ENCODE peak calls at places on chromosomes 13 and 19, in six cellular contexts. W, O, S, G, X and B are unnamed samples.

GRCh38 chr19:13881692-13882418 is 4.9 kb downstream of the NANOS3 start:
- DNase-seq in O (no peak), S (no peak), W (no peak), X (no peak), G (no peak), B (no peak)

GRCh38 chr13:51261610-51262249 is 39.5 kb downstream of the FAM124A start:
- DNase-seq in G (no peak), O (no peak), W (no peak), S (no peak), X (no peak), B (no peak)

GRCh38 chr19:29781582-29782580 is 29.9 kb upstream of the CCNE1 start:
- DNase-seq in S (no peak), X (no peak), O (no peak), W (no peak), G (no peak), B (no peak)

GRCh38 chr13:82947121-82948077 is 934.9 kb downstream of the SLITRK1 start:
- DNase-seq in X (no peak), W (peak), O (peak), S (no peak), G (no peak), B (no peak)

GRCh38 chr13:34025746-34026145 is 207.8 kb downstream of the RFC3 start:
- DNase-seq in S (no peak), W (peak), X (peak), O (no peak), G (no peak), B (no peak)

GRCh38 chr13:77637583-77637982 is 59.9 kb upstream of the SLAIN1 start:
- DNase-seq in X (no peak), G (no peak), W (no peak), O (no peak), S (no peak), B (no peak)

GRCh38 chr19:13277104-13277809 is 127.0 kb downstream of the IER2 start:
- DNase-seq in S (peak), O (peak), G (peak), X (peak), W (peak), B (peak)

GRCh38 chr13:32330438-32330837 is 15.1 kb downstream of the BRCA2 start:
- DNase-seq in X (peak), S (no peak), O (no peak), W (no peak), G (no peak), B (no peak)

GRCh38 chr19:47280183-47280797 is 5.6 kb downstream of the INAFM1 start:
- DNase-seq in O (peak), G (peak), X (no peak), S (no peak), W (peak), B (no peak)

GRCh38 chr19:42086188-42086736 is 10.3 kb downstream of the ZNF574 start:
- DNase-seq in S (no peak), W (no peak), G (no peak), X (no peak), O (no peak), B (no peak)

GRCh38 chr13:110490009-110490770 is 71.3 kb downstream of the RAB20 start:
- DNase-seq in W (no peak), X (no peak), S (no peak), O (no peak), G (no peak), B (no peak)

GRCh38 chr19:18683955-18684641 is 618 bp downstream of the CRTC1 start:
- DNase-seq in X (no peak), W (no peak), G (no peak), O (no peak), S (no peak), B (no peak)

GRCh38 chr13:92136449-92137180 is 738.2 kb downstream of the GPC5 start:
- DNase-seq in W (peak), X (peak), G (no peak), O (no peak), S (no peak), B (no peak)

GRCh38 chr19:52992109-52993004 is 21.4 kb upstream of the ERVV-1 start:
- DNase-seq in X (peak), O (no peak), S (peak), G (peak), W (no peak), B (peak)

GRCh38 chr19:27906081-27906480 is 1306.9 kb downstream of the UQCRFS1 start:
- DNase-seq in G (no peak), S (no peak), W (no peak), O (no peak), X (no peak), B (no peak)

GRCh38 chr13:61654501-61654900 is 238.9 kb upstream of the PCDH20 start:
- DNase-seq in S (no peak), O (no peak), W (no peak), X (no peak), G (no peak), B (no peak)
- H3K27ac ChIP-seq in S (no peak), O (no peak), W (no peak), X (no peak), G (no peak), B (no peak)

DNA sequence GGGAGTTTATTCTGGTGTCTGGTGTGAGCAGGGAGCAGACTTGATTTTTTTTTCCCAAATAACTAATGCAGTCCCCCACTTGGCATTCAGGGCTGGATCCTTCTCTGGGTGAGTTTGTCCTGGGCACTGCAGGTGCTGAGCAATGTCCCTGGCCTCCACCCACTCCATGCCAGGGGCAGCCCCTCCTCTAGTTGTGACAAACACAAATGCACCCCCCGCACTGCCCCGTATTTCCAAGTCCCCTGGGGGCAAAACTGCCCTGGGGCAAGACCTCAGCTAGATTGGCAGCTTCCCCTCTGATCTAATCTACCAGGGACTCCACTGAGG is 6.4 kb downstream of the MOB3A start:
- DNase-seq in S (no peak), W (no peak), X (no peak), G (no peak), O (no peak), B (no peak)
- H3K27ac ChIP-seq in S (peak), W (peak), X (peak), G (peak), O (no peak), B (peak)

GRCh38 chr13:30446122-30446500 is 19.6 kb downstream of the HMGB1 start:
- DNase-seq in G (no peak), S (no peak), X (no peak), W (no peak), O (no peak), B (no peak)
- H3K27ac ChIP-seq in G (peak), S (peak), X (no peak), W (no peak), O (no peak), B (peak)

DNA sequence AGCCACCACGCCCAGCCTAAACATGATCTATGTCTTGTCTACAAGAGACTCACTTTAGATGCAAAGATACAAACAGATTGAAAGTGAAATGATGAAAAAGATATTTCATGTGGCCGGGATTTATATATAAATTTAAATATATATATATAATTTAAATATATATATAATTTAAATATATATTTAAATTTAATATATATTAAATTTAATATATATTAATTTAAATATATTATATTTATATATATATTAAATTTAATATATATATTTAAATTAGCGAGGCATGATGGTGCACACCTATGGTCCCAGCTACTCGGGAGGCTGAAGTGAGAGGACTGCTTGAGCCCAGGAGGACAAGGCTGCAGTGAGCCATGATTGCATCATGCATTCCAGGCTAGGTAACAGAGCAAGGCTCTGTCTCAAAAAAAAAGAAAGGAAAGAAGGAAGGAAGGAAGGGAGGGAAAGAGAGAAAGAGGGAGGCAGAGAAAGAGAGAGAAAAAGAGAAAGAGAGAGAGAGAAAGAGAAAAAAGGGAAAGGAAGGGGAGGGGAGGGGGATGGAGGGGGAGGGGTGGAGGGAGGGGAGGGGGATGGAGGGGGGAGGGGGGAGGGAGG is 7.0 kb upstream of the EVI5L start:
- DNase-seq in W (no peak), O (no peak), S (no peak), G (no peak), X (no peak), B (no peak)
- H3K27ac ChIP-seq in W (no peak), O (no peak), S (no peak), G (no peak), X (no peak), B (no peak)

GRCh38 chr19:5288347-5288739 is 52.3 kb downstream of the PTPRS start:
- DNase-seq in G (no peak), W (no peak), X (no peak), O (no peak), S (peak), B (peak)

GRCh38 chr19:5285955-5286354 is 54.7 kb downstream of the PTPRS start:
- DNase-seq in G (no peak), X (no peak), S (no peak), O (no peak), W (no peak), B (no peak)

GRCh38 chr19:5285311-5285710 is 55.3 kb downstream of the PTPRS start:
- DNase-seq in W (no peak), G (no peak), S (no peak), O (no peak), X (no peak), B (no peak)

GRCh38 chr19:5287066-5287465 is 53.5 kb downstream of the PTPRS start:
- DNase-seq in G (no peak), X (no peak), S (no peak), O (no peak), W (peak), B (no peak)

DNA sequence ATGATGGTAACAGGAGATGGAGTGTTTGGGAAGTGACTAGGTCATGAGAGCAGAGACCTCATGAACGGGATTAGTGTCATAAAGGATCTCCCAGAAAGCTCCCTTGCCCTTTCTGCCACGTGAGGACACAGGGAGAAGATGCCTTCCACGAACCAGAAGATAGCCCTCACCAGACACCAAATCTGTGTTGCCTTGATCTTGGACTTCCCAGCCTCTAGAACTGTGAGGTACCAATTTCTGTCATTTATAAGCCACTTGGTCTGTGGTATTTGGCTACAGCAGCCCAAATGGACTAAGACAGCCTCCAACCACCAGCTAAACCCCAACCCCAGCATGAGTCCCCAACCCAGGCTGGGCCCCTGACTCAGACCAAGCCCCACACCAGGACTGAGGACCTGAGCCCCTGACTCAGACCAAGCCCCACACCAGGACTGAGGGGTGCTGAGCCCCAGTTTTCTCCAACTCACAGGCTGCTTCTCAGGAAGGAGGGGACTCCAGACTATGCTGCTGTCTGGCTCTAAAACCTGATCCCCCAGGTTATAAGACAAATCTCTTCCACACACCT is 54.1 kb downstream of the PTPRS start:
- DNase-seq in G (no peak), W (no peak), X (no peak), O (no peak), S (no peak), B (no peak)
- H3K27ac ChIP-seq in G (no peak), W (peak), X (no peak), O (no peak), S (no peak), B (peak)

GRCh38 chr13:41746259-41746658 is 214.7 kb downstream of the VWA8 start:
- DNase-seq in S (no peak), X (peak), O (no peak), W (peak), G (no peak), B (no peak)

GRCh38 chr13:41751277-41751676 is 209.6 kb downstream of the VWA8 start:
- DNase-seq in O (no peak), X (peak), G (peak), W (no peak), S (no peak), B (peak)

GRCh38 chr13:41756198-41756885 is 204.6 kb downstream of the VWA8 start:
- DNase-seq in S (no peak), W (no peak), X (no peak), O (no peak), G (no peak), B (no peak)

DNA sequence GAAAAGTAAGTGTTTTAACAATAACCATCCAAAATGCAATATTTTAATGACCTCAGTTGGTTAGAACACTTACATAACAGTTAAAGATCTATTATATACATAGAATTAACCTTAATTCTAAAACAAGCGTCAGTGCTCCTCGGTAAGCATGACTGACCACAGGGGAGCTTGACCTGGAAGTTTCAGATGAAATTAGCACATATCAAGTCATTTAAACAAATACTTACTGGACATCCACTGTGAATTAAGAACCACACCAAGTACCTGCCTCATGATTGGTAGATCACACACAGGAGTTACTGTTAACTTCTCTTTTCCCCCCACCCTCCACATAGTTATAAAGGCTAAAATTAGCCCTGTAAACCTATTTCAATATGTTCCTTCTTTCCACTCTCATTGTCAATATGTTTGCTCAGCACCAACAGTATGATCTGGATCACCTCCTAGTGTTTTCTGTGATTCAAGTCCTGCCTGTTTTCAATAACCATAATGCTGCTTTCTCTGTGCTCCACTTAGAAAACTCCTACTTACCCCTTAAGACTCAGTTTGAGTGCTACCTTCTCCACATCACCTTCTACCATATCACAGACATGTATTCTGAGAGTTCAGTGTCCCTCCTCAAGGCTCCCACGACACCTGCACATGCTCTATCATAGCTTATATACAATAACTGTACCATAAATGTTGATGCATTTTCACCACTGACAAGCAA is 209.0 kb downstream of the VWA8 start:
- DNase-seq in G (no peak), W (no peak), O (peak), X (no peak), S (no peak), B (no peak)
- H3K27ac ChIP-seq in G (peak), W (no peak), O (no peak), X (no peak), S (no peak), B (peak)

DNA sequence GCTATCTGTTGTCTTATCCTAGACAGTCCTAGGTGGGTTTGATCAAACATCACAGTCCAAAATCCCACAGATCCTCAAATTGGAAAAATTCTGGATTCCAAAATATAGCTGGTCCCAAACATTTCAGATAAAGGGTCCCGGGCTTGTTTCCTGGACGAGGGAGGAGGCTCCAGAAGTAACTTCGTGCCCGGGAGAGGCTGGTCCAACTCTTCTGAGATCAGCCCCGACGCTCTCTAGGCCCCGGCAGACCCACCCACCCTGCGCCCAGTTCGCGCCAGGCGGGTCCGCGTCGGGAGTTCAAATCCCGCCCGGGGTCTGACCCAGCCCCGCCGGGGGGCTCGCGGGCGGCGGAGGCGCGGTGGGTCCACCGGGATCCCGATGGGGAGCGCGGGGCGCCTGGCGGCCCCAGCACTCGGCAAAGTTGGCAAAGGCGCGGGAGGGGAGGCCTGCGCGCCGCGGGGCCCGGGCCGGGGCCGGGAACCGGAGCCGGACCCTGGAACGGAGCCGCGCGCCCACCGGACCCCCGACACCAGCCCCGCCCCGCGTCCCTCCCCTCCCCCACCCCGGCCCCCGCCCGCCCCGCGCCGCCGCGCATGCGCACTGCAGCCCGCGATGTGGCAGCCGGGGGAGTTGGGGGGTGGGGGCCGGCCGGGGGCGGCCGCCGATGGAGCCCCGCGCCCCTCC is 513 bp downstream of the MIER2 start:
- DNase-seq in X (no peak), G (no peak), O (no peak), S (peak), W (no peak), B (no peak)
- H3K27ac ChIP-seq in X (peak), G (peak), O (peak), S (peak), W (peak), B (peak)

GRCh38 chr19:1624458-1624857 is 19.2 kb upstream of the UQCR11 start:
- DNase-seq in O (peak), S (no peak), X (peak), W (peak), G (peak), B (peak)

GRCh38 chr19:1626417-1627010 is 21.3 kb upstream of the UQCR11 start:
- DNase-seq in X (no peak), W (no peak), G (no peak), S (no peak), O (no peak), B (no peak)

GRCh38 chr19:1630012-1630411 is 22.4 kb downstream of the TCF3 start:
- DNase-seq in W (no peak), S (no peak), X (no peak), O (no peak), G (no peak), B (no peak)

GRCh38 chr19:1629256-1629808 is 23.1 kb downstream of the TCF3 start:
- DNase-seq in W (no peak), O (no peak), S (no peak), G (no peak), X (no peak), B (no peak)

DNA sequence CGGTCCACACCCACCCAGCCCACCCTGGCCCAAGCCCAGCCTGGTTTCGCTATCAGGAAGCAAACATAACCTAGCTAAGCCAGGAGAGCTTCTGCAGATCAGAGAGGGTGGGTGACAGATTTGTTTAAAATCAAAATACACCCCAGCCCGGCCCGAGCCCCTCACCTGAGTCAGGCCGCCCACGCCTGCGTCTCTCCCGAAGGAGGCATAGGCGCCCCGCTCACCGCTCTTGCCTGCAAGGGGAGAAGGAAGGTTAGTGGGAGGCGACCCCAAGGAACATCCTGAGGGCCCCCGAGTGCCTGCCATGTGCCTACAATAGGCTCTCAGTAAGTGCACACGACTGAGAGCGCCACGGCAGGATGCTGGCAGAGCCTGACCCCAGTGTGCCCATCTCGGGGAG is 21.9 kb upstream of the UQCR11 start:
- DNase-seq in X (no peak), G (no peak), W (no peak), S (no peak), O (no peak), B (no peak)
- H3K27ac ChIP-seq in X (no peak), G (no peak), W (no peak), S (no peak), O (no peak), B (no peak)

DNA sequence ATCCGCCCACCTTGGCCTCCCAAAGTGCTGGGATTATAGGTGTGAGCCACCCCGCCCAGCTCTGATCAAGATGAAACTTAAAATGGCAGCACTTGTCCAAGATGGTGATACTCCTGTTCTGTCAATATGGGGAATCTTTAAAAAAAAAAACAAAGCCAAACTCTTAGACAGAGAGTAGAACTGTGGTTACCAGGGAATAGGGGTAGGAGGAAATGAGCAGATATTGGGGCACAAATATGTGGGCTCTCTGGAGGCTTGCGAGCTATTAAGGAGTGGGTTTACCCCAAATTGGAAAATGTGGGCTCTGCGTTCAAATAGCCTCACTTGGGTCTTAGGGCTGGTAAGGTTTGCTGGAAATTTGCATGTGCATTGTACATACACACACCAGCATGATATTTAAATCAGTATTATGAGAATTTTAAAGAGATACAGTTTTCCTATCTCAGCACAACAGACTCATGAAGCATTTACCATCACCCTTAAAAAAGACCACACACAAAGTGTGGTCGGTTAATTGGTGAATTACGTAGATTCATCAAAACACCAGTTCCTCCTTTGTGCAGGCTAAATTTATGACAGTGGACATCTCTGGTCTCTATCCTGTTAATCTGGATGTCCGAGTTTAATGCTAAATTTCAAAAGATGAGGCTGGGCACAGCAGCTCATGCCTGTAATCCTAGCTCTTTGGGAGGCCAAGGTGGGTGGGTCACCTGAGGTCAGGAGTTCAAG is 11.3 kb downstream of the CD70 start:
- DNase-seq in O (no peak), W (no peak), X (no peak), S (no peak), G (no peak), B (no peak)
- H3K27ac ChIP-seq in O (peak), W (no peak), X (no peak), S (no peak), G (no peak), B (no peak)

GRCh38 chr19:5339470-5339949 is 1.1 kb downstream of the PTPRS start:
- DNase-seq in X (no peak), G (no peak), O (no peak), W (no peak), S (no peak), B (no peak)
- H3K27ac ChIP-seq in X (peak), G (no peak), O (peak), W (no peak), S (no peak), B (no peak)